ENCODE peak calls at places on chromosome 17, in five cellular contexts. L is heart right ventricle, G is HCT116, C is MCF 10A, A is body of pancreas. T is an unnamed sample.

GRCh38 chr17:35046740-35047283 is 16.7 kb downstream of the RFFL start:
- DNase-seq in A (no peak), L (no peak), C (peak; percentile 27), G (no peak), T (no peak)

GRCh38 chr17:51540151-51540550 is 279.8 kb downstream of the UTP18 start:
- DNase-seq in G (peak; percentile 26), L (no peak), C (no peak), A (no peak), T (no peak)

GRCh38 chr17:79979841-79980215 is 55.8 kb downstream of the TBC1D16 start:
- DNase-seq in G (no peak), L (no peak), C (no peak), A (peak; percentile 6), T (no peak)

GRCh38 chr17:40329981-40330794 is 21.2 kb downstream of the RARA start:
- DNase-seq in A (peak; percentile 75), C (peak; percentile 65), L (peak; percentile 80), G (no peak), T (no peak)

GRCh38 chr17:18141210-18141803 is 32.8 kb downstream of the MYO15A start:
- DNase-seq in C (peak; percentile 71), A (no peak), G (no peak), L (no peak), T (peak; percentile 63)

GRCh38 chr17:61409301-61410099 is 9.9 kb downstream of the TBX2 start:
- DNase-seq in L (peak; percentile 74), G (peak; percentile 36), A (peak; percentile 51), C (peak; percentile 49), T (peak; percentile 53)

GRCh38 chr17:37801131-37801530 is 56.3 kb upstream of the HNF1B start:
- DNase-seq in L (no peak), A (no peak), C (no peak), G (no peak), T (peak; percentile 42)

GRCh38 chr17:57480438-57481196 is 224.3 kb downstream of the MSI2 start:
- DNase-seq in L (no peak), G (no peak), A (no peak), C (peak; percentile 4), T (peak; percentile 40)

GRCh38 chr17:42559076-42559475 is 2.9 kb upstream of the COASY start:
- DNase-seq in L (no peak), A (no peak), G (no peak), C (no peak), T (no peak)

GRCh38 chr17:28725166-28725659 is 820 bp downstream of the TLCD1 start:
- DNase-seq in A (peak; percentile 25), G (peak; percentile 50), L (no peak), C (peak; percentile 71), T (peak; percentile 79)

GRCh38 chr17:75691371-75692290 is 24.5 kb downstream of the SAP30BP start:
- DNase-seq in G (no peak), L (no peak), A (peak; percentile 65), C (peak; percentile 85), T (peak; percentile 67)

GRCh38 chr17:82492647-82493516 is 26.6 kb upstream of the FOXK2 start:
- DNase-seq in A (no peak), G (no peak), L (no peak), C (peak; percentile 80), T (no peak)

GRCh38 chr17:29412780-29413565 is 22.8 kb downstream of the TAOK1 start:
- DNase-seq in G (no peak), A (no peak), C (peak; percentile 39), L (no peak), T (no peak)

GRCh38 chr17:3750926-3751325 is 27.2 kb downstream of the HASPIN start:
- DNase-seq in G (no peak), A (no peak), L (no peak), C (no peak), T (no peak)

GRCh38 chr17:62724398-62725146 is 83.5 kb downstream of the MARCHF10 start:
- DNase-seq in G (no peak), L (no peak), C (peak; percentile 63), A (no peak), T (no peak)

GRCh38 chr17:71634376-71634775 is 486.4 kb upstream of the SOX9 start:
- DNase-seq in A (no peak), G (no peak), C (no peak), L (no peak), T (no peak)

GRCh38 chr17:79752175-79752574 is 21.4 kb downstream of the ENPP7 start:
- DNase-seq in G (no peak), A (no peak), C (no peak), L (no peak), T (no peak)

GRCh38 chr17:45432405-45433113 is at the start of gene ARHGAP27:
- DNase-seq in G (no peak), L (peak; percentile 77), C (no peak), A (no peak), T (peak; percentile 67)

GRCh38 chr17:47205419-47205963 is 3.7 kb upstream of the MYL4 start:
- DNase-seq in L (peak; percentile 26), G (no peak), A (peak; percentile 42), C (no peak), T (peak; percentile 92)

GRCh38 chr17:72219136-72219823 is 98.5 kb downstream of the SOX9 start:
- DNase-seq in G (no peak), A (no peak), L (no peak), C (no peak), T (no peak)

GRCh38 chr17:61583242-61583641 is 7.8 kb downstream of the NACA2 start:
- DNase-seq in A (no peak), L (no peak), C (peak; percentile 60), G (peak; percentile 65), T (peak; percentile 69)

GRCh38 chr17:34517406-34517805 is 62.0 kb upstream of the TMEM132E start:
- DNase-seq in L (no peak), C (no peak), A (no peak), G (no peak), T (no peak)

GRCh38 chr17:82231562-82232321 is 2.9 kb downstream of the SLC16A3 start:
- DNase-seq in A (no peak), G (no peak), L (peak; percentile 78), C (peak; percentile 83), T (no peak)

GRCh38 chr17:20010099-20010863 is 1.1 kb downstream of the SPECC1 start:
- DNase-seq in L (peak; percentile 20), G (peak; percentile 54), A (peak; percentile 38), C (peak; percentile 63), T (peak; percentile 92)

GRCh38 chr17:56499799-56500388 is 93.6 kb upstream of the NOG start:
- DNase-seq in C (peak; percentile 56), G (peak; percentile 57), L (no peak), A (no peak), T (peak; percentile 17)

GRCh38 chr17:20216154-20216815 is 207.1 kb downstream of the SPECC1 start:
- DNase-seq in L (no peak), C (no peak), G (no peak), A (no peak), T (no peak)

GRCh38 chr17:73791644-73792043 is 147.4 kb upstream of the SDK2 start:
- DNase-seq in A (no peak), L (no peak), C (no peak), G (no peak), T (no peak)

GRCh38 chr17:17884281-17885028 is 47.7 kb upstream of the SREBF1 start:
- DNase-seq in A (no peak), G (no peak), L (no peak), C (no peak), T (no peak)

GRCh38 chr17:54727624-54728023 is 173.0 kb upstream of the TOM1L1 start:
- DNase-seq in G (no peak), A (no peak), C (no peak), L (no peak), T (no peak)

GRCh38 chr17:29155235-29155965 is 24.8 kb downstream of the MYO18A start:
- DNase-seq in L (no peak), C (peak; percentile 94), A (peak; percentile 53), G (peak; percentile 72), T (peak; percentile 85)

GRCh38 chr17:57988301-57989010 is 402 bp upstream of the VEZF1 start:
- DNase-seq in C (peak; percentile 63), A (peak; percentile 74), G (peak; percentile 51), L (peak; percentile 77), T (peak; percentile 77)

GRCh38 chr17:48792033-48792798 is 24.8 kb downstream of the TTLL6 start:
- DNase-seq in G (no peak), C (no peak), A (no peak), L (no peak), T (no peak)

GRCh38 chr17:33992113-33992512 is 263.0 kb upstream of the CCL2 start:
- DNase-seq in C (no peak), A (no peak), L (no peak), G (no peak), T (no peak)

GRCh38 chr17:2400474-2400866 is 390 bp downstream of the MNT start:
- DNase-seq in G (no peak), L (peak; percentile 59), A (peak; percentile 58), C (peak; percentile 61), T (peak; percentile 70)

GRCh38 chr17:57745242-57745641 is at the start of gene CCDC182:
- DNase-seq in C (no peak), G (no peak), A (no peak), L (no peak), T (no peak)

GRCh38 chr17:44221862-44222111 is 2.3 kb upstream of the UBTF start:
- DNase-seq in A (no peak), C (no peak), G (no peak), L (no peak), T (no peak)

GRCh38 chr17:64777413-64778101 is 115.5 kb upstream of the SMURF2 start:
- DNase-seq in G (no peak), L (peak; percentile 49), C (no peak), A (peak; percentile 46), T (no peak)

GRCh38 chr17:72976971-72977767 is 115.3 kb downstream of the SLC39A11 start:
- DNase-seq in A (peak; percentile 46), C (peak; percentile 55), L (peak; percentile 40), G (peak; percentile 82), T (peak; percentile 77)

GRCh38 chr17:39208136-39208535 is 8.1 kb downstream of the RPL19 start:
- DNase-seq in C (no peak), L (no peak), G (no peak), A (no peak), T (no peak)